ENCODE peak calls at places on chromosome 7, in eight cellular contexts. C is activated naive CD8-positive, alpha-beta T cell treated with anti-CD3 and anti-CD28 coated beads for 36 hours; U is NCI-H1436; V is midbrain; T is psoas muscle; W is NCI-H2029 treated with DMSO at 0.1 percent for 48 hours; X is AG08396; M is amygdala. N is an unnamed sample.

GRCh38 chr7:92904292-92905131 is 68.1 kb upstream of the CDK6 start:
- DNase-seq in U (no peak), T (peak; percentile 24), C (peak; percentile 88), M (no peak), W (no peak), X (peak; percentile 77), V (no peak), N (no peak)

GRCh38 chr7:82098410-82098809 is 328.6 kb upstream of the HGF start:
- DNase-seq in T (no peak), X (no peak), M (no peak), C (no peak), V (no peak), U (peak; percentile 72), W (no peak), N (no peak)

GRCh38 chr7:124915242-124915641 is 14.4 kb downstream of the POT1 start:
- DNase-seq in X (no peak), C (no peak), T (no peak), V (no peak), M (no peak), U (no peak), W (no peak), N (no peak)

GRCh38 chr7:115649429-115649828 is 381.1 kb downstream of the TFEC start:
- DNase-seq in X (no peak), M (no peak), W (no peak), C (no peak), V (no peak), U (no peak), T (no peak), N (no peak)

GRCh38 chr7:27185013-27185707 is at the start of gene HOXA11:
- DNase-seq in W (no peak), M (no peak), X (peak; percentile 67), C (no peak), T (no peak), V (no peak), U (no peak), N (no peak)

GRCh38 chr7:12570148-12570528 is 382 bp upstream of the SCIN start:
- DNase-seq in U (no peak), X (no peak), C (no peak), T (no peak), W (peak; percentile 74), V (no peak), M (no peak), N (no peak)

GRCh38 chr7:150479023-150479716 is 28.7 kb downstream of the GIMAP8 start:
- DNase-seq in V (no peak), U (no peak), W (no peak), C (no peak), M (no peak), X (no peak), T (no peak), N (no peak)

GRCh38 chr7:19488056-19488455 is 220.8 kb downstream of the POLR1F start:
- DNase-seq in W (no peak), T (no peak), U (no peak), X (no peak), M (no peak), V (no peak), C (no peak), N (no peak)

GRCh38 chr7:134425777-134426176 is 33.1 kb downstream of the AKR1B1 start:
- DNase-seq in V (no peak), M (no peak), W (no peak), X (no peak), T (no peak), U (no peak), C (peak; percentile 4), N (no peak)

GRCh38 chr7:12640299-12641096 is 46.9 kb upstream of the ARL4A start:
- DNase-seq in X (no peak), T (no peak), V (no peak), M (no peak), C (no peak), U (no peak), W (no peak), N (no peak)

GRCh38 chr7:129864042-129864441 is 88.7 kb downstream of the UBE2H start:
- DNase-seq in W (peak; percentile 35), V (no peak), U (no peak), M (no peak), X (no peak), C (no peak), T (no peak), N (no peak)

GRCh38 chr7:100085515-100085914 is 3.3 kb upstream of the COPS6 start:
- DNase-seq in X (no peak), M (no peak), U (no peak), W (no peak), V (no peak), C (no peak), T (no peak), N (no peak)

GRCh38 chr7:37208528-37208927 is 240.1 kb downstream of the ELMO1 start:
- DNase-seq in C (no peak), M (peak; percentile 54), U (peak; percentile 3), W (no peak), V (peak; percentile 87), T (peak; percentile 63), X (peak; percentile 32), N (no peak)

GRCh38 chr7:142945001-142945400 is 5.7 kb downstream of the LLCFC1 start:
- DNase-seq in T (no peak), M (no peak), V (no peak), C (no peak), U (no peak), X (no peak), W (no peak), N (no peak)

GRCh38 chr7:151454932-151455530 is 15.1 kb upstream of the CRYGN start:
- DNase-seq in M (no peak), W (no peak), T (no peak), X (no peak), C (no peak), V (no peak), U (no peak), N (no peak)